ENCODE peak calls at places on chromosomes 3 and 15, in seven cellular contexts. U is fibroblast of lung; N is activated CD4-positive, alpha-beta T cell treated with anti-CD3 and anti-CD28 coated beads, Interleukin-2, amount 50 U/mL, for 48 hours; M is fibroblast of mammary gland; D is astrocyte of the spinal cord; S is EL; P is IMR-90. V is an unnamed sample.

GRCh38 chr3:184129012-184129411 is 6.1 kb upstream of the EIF2B5 start:
- DNase-seq in U (peak; percentile 45), N (peak; percentile 8), M (peak; percentile 58), D (peak; percentile 51), S (peak; percentile 57), P (peak; percentile 58), V (no peak)

GRCh38 chr15:81981888-81982287 is 63.9 kb downstream of the MEX3B start:
- DNase-seq in U (peak; percentile 22), N (no peak), M (no peak), D (no peak), S (no peak), P (no peak), V (no peak)

GRCh38 chr15:95429345-95429744 is 901.2 kb upstream of the NR2F2 start:
- DNase-seq in U (no peak), N (no peak), M (no peak), D (no peak), S (no peak), P (peak; percentile 9), V (no peak)

GRCh38 chr3:194326192-194327029 is 24.7 kb downstream of the CPN2 start:
- DNase-seq in U (peak; percentile 58), N (no peak), M (peak; percentile 38), D (no peak), S (peak; percentile 43), P (no peak), V (no peak)

GRCh38 chr3:192514081-192514753 is 213.1 kb downstream of the FGF12 start:
- DNase-seq in U (peak; percentile 2), N (no peak), M (peak; percentile 10), D (peak; percentile 36), S (peak; percentile 2), P (no peak), V (peak; percentile 56)

GRCh38 chr3:170941551-170941950 is 33.1 kb upstream of the EIF5A2 start:
- DNase-seq in U (no peak), N (no peak), M (no peak), D (no peak), S (no peak), P (no peak), V (no peak)

GRCh38 chr3:12483364-12483763 is 916 bp upstream of the TSEN2 start:
- DNase-seq in U (peak; percentile 42), N (no peak), M (peak; percentile 47), D (no peak), S (peak; percentile 10), P (peak; percentile 9), V (no peak)

GRCh38 chr3:53231532-53232511 is 24.0 kb downstream of the TKT start:
- DNase-seq in U (no peak), N (no peak), M (no peak), D (no peak), S (no peak), P (no peak), V (no peak)

GRCh38 chr15:79092382-79092781 is 1.8 kb upstream of the RASGRF1 start:
- DNase-seq in U (no peak), N (no peak), M (no peak), D (no peak), S (no peak), P (no peak), V (no peak)